ENCODE peak calls at places on chromosome 5, in nine cellular contexts. A is NB4, P is fibroblast of the conjunctiva, Q is HCT116, M is iPS-NIHi11, R is midbrain, X is amniotic stem cell, H is ELR, L is NCI-H748 treated with DMSO at 0.1 percent for 48 hours. J is an unnamed sample.

GRCh38 chr5:67154518-67155206 is 41.9 kb downstream of the CD180 start:
- DNase-seq in A (no peak), P (no peak), Q (no peak), M (no peak), R (peak), X (no peak), H (no peak), L (no peak), J (no peak)

GRCh38 chr5:103211858-103212500 is 46.6 kb upstream of the MACIR start:
- DNase-seq in A (peak), P (no peak), Q (no peak), M (no peak), R (no peak), X (no peak), H (no peak), L (no peak), J (no peak)

GRCh38 chr5:178370102-178370501 is 137.5 kb upstream of the PHYKPL start:
- DNase-seq in A (no peak), P (no peak), Q (no peak), M (no peak), R (no peak), X (no peak), H (no peak), L (no peak), J (no peak)

GRCh38 chr5:132873930-132874271 is 433 bp downstream of the LEAP2 start:
- DNase-seq in A (no peak), P (no peak), Q (no peak), M (no peak), R (no peak), X (no peak), H (no peak), L (no peak), J (no peak)

GRCh38 chr5:97071101-97071500 is 71.3 kb downstream of the LIX1 start:
- DNase-seq in A (no peak), P (no peak), Q (no peak), M (no peak), R (peak), X (no peak), H (peak), L (no peak), J (no peak)

GRCh38 chr5:114185274-114185673 is 176.6 kb upstream of the KCNN2 start:
- DNase-seq in A (no peak), P (no peak), Q (no peak), M (no peak), R (no peak), X (no peak), H (peak), L (no peak), J (no peak)

GRCh38 chr5:144139586-144139985 is 30.9 kb downstream of the YIPF5 start:
- DNase-seq in A (no peak), P (peak), Q (no peak), M (no peak), R (peak), X (no peak), H (no peak), L (no peak), J (no peak)

GRCh38 chr5:139481122-139481533 is 1.4 kb downstream of the STING1 start:
- DNase-seq in A (peak), P (no peak), Q (no peak), M (no peak), R (no peak), X (no peak), H (peak), L (no peak), J (no peak)

GRCh38 chr5:55037046-55037771 is 13.2 kb downstream of the GZMK start:
- DNase-seq in A (no peak), P (no peak), Q (peak), M (peak), R (no peak), X (no peak), H (peak), L (no peak), J (no peak)

GRCh38 chr5:7878381-7878873 is 9.5 kb downstream of the MTRR start:
- DNase-seq in A (peak), P (no peak), Q (no peak), M (no peak), R (no peak), X (no peak), H (peak), L (no peak), J (no peak)

GRCh38 chr5:86875539-86875938 is 257.8 kb downstream of the COX7C start:
- DNase-seq in A (no peak), P (no peak), Q (no peak), M (no peak), R (no peak), X (no peak), H (no peak), L (no peak), J (no peak)

GRCh38 chr5:6804766-6805165 is 91.5 kb downstream of the TENT4A start:
- DNase-seq in A (no peak), P (no peak), Q (no peak), M (no peak), R (no peak), X (peak), H (peak), L (no peak), J (no peak)

GRCh38 chr5:7540806-7541205 is 144.9 kb downstream of the ADCY2 start:
- DNase-seq in A (no peak), P (no peak), Q (no peak), M (no peak), R (no peak), X (no peak), H (no peak), L (no peak), J (no peak)

GRCh38 chr5:43410414-43410813 is 1.8 kb downstream of the CCL28 start:
- DNase-seq in A (no peak), P (no peak), Q (no peak), M (no peak), R (no peak), X (no peak), H (no peak), L (no peak), J (no peak)

GRCh38 chr5:138623053-138623452 is 47.9 kb upstream of the HSPA9 start:
- DNase-seq in A (no peak), P (no peak), Q (no peak), M (no peak), R (no peak), X (no peak), H (no peak), L (no peak), J (no peak)

GRCh38 chr5:169300468-169301385 is at the start of gene SLIT3:
- DNase-seq in A (no peak), P (peak), Q (no peak), M (peak), R (no peak), X (peak), H (peak), L (no peak), J (no peak)

GRCh38 chr5:107672212-107673105 is 1.7 kb upstream of the EFNA5 start:
- DNase-seq in A (peak), P (peak), Q (peak), M (peak), R (peak), X (peak), H (peak), L (peak), J (peak)

GRCh38 chr5:68875351-68875750 is 218.5 kb upstream of the SLC30A5 start:
- DNase-seq in A (peak), P (no peak), Q (no peak), M (no peak), R (no peak), X (no peak), H (no peak), L (no peak), J (no peak)

GRCh38 chr5:141354900-141355469 is at the start of gene PCDHGA4:
- DNase-seq in A (peak), P (no peak), Q (no peak), M (no peak), R (no peak), X (no peak), H (peak), L (no peak), J (no peak)

GRCh38 chr5:134758504-134759341 is at the start of gene DDX46:
- DNase-seq in A (peak), P (peak), Q (peak), M (peak), R (peak), X (peak), H (peak), L (peak), J (peak)

GRCh38 chr5:173733065-173733824 is 116.8 kb upstream of the BOD1 start:
- DNase-seq in A (no peak), P (no peak), Q (no peak), M (no peak), R (no peak), X (no peak), H (no peak), L (no peak), J (no peak)

GRCh38 chr5:103690676-103691075 is 128.1 kb upstream of the NUDT12 start:
- DNase-seq in A (no peak), P (no peak), Q (no peak), M (no peak), R (no peak), X (no peak), H (no peak), L (peak), J (peak)

GRCh38 chr5:103808464-103809106 is 246.0 kb upstream of the NUDT12 start:
- DNase-seq in A (peak), P (peak), Q (peak), M (peak), R (peak), X (peak), H (peak), L (peak), J (peak)

GRCh38 chr5:156475831-156476551 is 149.0 kb downstream of the SGCD start:
- DNase-seq in A (no peak), P (peak), Q (no peak), M (peak), R (no peak), X (peak), H (peak), L (no peak), J (no peak)

GRCh38 chr5:149345892-149346222 is 558 bp downstream of the GRPEL2 start:
- DNase-seq in A (peak), P (no peak), Q (no peak), M (peak), R (peak), X (no peak), H (peak), L (peak), J (no peak)

GRCh38 chr5:81207009-81207408 is 26.1 kb upstream of the CKMT2 start:
- DNase-seq in A (peak), P (no peak), Q (no peak), M (peak), R (no peak), X (no peak), H (peak), L (no peak), J (no peak)

GRCh38 chr5:111126896-111127295 is 34.7 kb downstream of the WDR36 start:
- DNase-seq in A (no peak), P (no peak), Q (no peak), M (no peak), R (no peak), X (no peak), H (no peak), L (no peak), J (no peak)

GRCh38 chr5:9174446-9174845 is 371.4 kb downstream of the SEMA5A start:
- DNase-seq in A (no peak), P (no peak), Q (no peak), M (no peak), R (no peak), X (no peak), H (peak), L (no peak), J (no peak)

GRCh38 chr5:39164016-39164415 is 55.3 kb downstream of the FYB1 start:
- DNase-seq in A (peak), P (no peak), Q (no peak), M (peak), R (no peak), X (no peak), H (no peak), L (no peak), J (no peak)

GRCh38 chr5:175254155-175254554 is 189.8 kb downstream of the DRD1 start:
- DNase-seq in A (no peak), P (peak), Q (no peak), M (no peak), R (peak), X (no peak), H (no peak), L (no peak), J (no peak)

GRCh38 chr5:10424124-10424731 is 17.5 kb upstream of the ROPN1L start:
- DNase-seq in A (peak), P (peak), Q (peak), M (peak), R (peak), X (no peak), H (peak), L (peak), J (no peak)

GRCh38 chr5:115541586-115541985 is 3.0 kb downstream of the FEM1C start:
- DNase-seq in A (no peak), P (no peak), Q (no peak), M (no peak), R (no peak), X (no peak), H (peak), L (no peak), J (no peak)

GRCh38 chr5:54722846-54723433 is 205.4 kb downstream of the SNX18 start:
- DNase-seq in A (no peak), P (no peak), Q (no peak), M (no peak), R (no peak), X (no peak), H (peak), L (no peak), J (no peak)

GRCh38 chr5:172454355-172455086 is at the start of gene SH3PXD2B:
- DNase-seq in A (peak), P (peak), Q (no peak), M (peak), R (peak), X (no peak), H (peak), L (peak), J (no peak)

GRCh38 chr5:135689506-135689905 is 110.7 kb upstream of the CXCL14 start:
- DNase-seq in A (no peak), P (no peak), Q (no peak), M (no peak), R (no peak), X (no peak), H (no peak), L (no peak), J (no peak)

GRCh38 chr5:56838409-56839039 is 23.2 kb downstream of the MAP3K1 start:
- DNase-seq in A (peak), P (peak), Q (no peak), M (peak), R (peak), X (peak), H (peak), L (peak), J (no peak)